ENCODE peak calls at places on chromosomes 11 and 22, in five cellular contexts. G, T, D, Q and I are unnamed samples.

GRCh38 chr11:58629857-58630256 is 7.4 kb downstream of the CNTF start:
- DNase-seq in G (peak), D (peak), T (peak), Q (no peak), I (peak)

GRCh38 chr11:125941241-125941605 is 4.6 kb upstream of the VSIG10L2 start:
- DNase-seq in D (no peak), T (no peak), Q (no peak), G (no peak), I (no peak)

GRCh38 chr22:45604239-45604711 is 67.4 kb upstream of the ATXN10 start:
- DNase-seq in D (peak), T (peak), Q (no peak), G (no peak), I (no peak)

GRCh38 chr11:12288212-12288933 is 89.0 kb upstream of the PARVA start:
- DNase-seq in D (peak), G (peak), T (peak), Q (peak), I (peak)

GRCh38 chr11:64852804-64853520 is 8.5 kb upstream of the CDC42BPG start:
- DNase-seq in D (no peak), G (no peak), Q (no peak), T (no peak), I (no peak)

GRCh38 chr11:114606003-114606801 is 10.6 kb upstream of the NXPE4 start:
- DNase-seq in T (peak), D (peak), Q (no peak), G (no peak), I (no peak)

GRCh38 chr11:45400594-45400993 is 114.5 kb upstream of the SYT13 start:
- DNase-seq in Q (no peak), D (peak), T (peak), G (no peak), I (no peak)

GRCh38 chr11:17169876-17170275 is 37.9 kb downstream of the PIK3C2A start:
- DNase-seq in G (no peak), T (peak), D (no peak), Q (no peak), I (no peak)

GRCh38 chr11:72236083-72236697 is 7.8 kb downstream of the PHOX2A start:
- DNase-seq in D (no peak), Q (no peak), G (no peak), T (no peak), I (no peak)